ENCODE peak calls at places on chromosomes 13 and 19, in ten cellular contexts. M is left ventricle myocardium inferior; J is stimulated activated CD4-positive, alpha-beta T cell treated with anti-CD3 and anti-CD28 coated beads, Interleukin-2, amount 100 ng/mL, for 48 hours; I is RWPE1; Z is dorsolateral prefrontal cortex; W is heart right ventricle; B is thoracic aorta; G is stimulated activated CD8-positive, alpha-beta memory T cell treated with anti-CD3 and anti-CD28 coated beads, Interleukin-2, amount 100 ng/mL, for 1 hour; F is activated T-helper 9 cell treated with anti-CD3 and anti-CD28 coated beads, Interleukin-2, amount 50 U/mL, for 16 hours; E is A549. R is an unnamed sample.

GRCh38 chr19:10363789-10364281 is 16.5 kb downstream of the TYK2 start:
- DNase-seq in I (no peak), W (no peak), J (no peak), B (no peak), F (no peak), E (no peak), M (no peak), Z (peak; percentile 39), G (no peak), R (no peak)

GRCh38 chr13:101415358-101416174 is 742 bp downstream of the NALCN start:
- DNase-seq in G (no peak), E (peak; percentile 4), F (no peak), I (no peak), B (no peak), Z (peak; percentile 29), W (no peak), M (no peak), J (no peak), R (no peak)

GRCh38 chr19:44749994-44750393 is 1.5 kb downstream of the BCL3 start:
- DNase-seq in W (no peak), I (no peak), E (peak; percentile 45), G (no peak), J (no peak), F (no peak), M (no peak), B (no peak), Z (no peak), R (no peak)

GRCh38 chr19:45935267-45935666 is 20.7 kb upstream of the NANOS2 start:
- DNase-seq in I (no peak), Z (no peak), F (no peak), B (no peak), E (no peak), M (no peak), J (no peak), W (no peak), G (no peak), R (no peak)

GRCh38 chr13:106987435-106987800 is 419.5 kb upstream of the ARGLU1 start:
- DNase-seq in F (no peak), G (no peak), I (no peak), E (no peak), B (no peak), W (no peak), M (peak; percentile 25), J (no peak), Z (peak; percentile 31), R (no peak)

GRCh38 chr19:18975011-18975410 is 34.0 kb upstream of the HOMER3 start:
- DNase-seq in G (no peak), E (no peak), W (no peak), Z (no peak), J (no peak), I (no peak), F (no peak), B (no peak), M (no peak), R (peak; percentile 21)

GRCh38 chr13:60370343-60370742 is 26.7 kb upstream of the TDRD3 start:
- DNase-seq in J (no peak), G (no peak), M (no peak), B (no peak), E (no peak), F (no peak), Z (no peak), W (no peak), I (no peak), R (no peak)

GRCh38 chr19:27742041-27742440 is 1470.9 kb downstream of the UQCRFS1 start:
- DNase-seq in I (no peak), B (no peak), M (no peak), G (no peak), E (no peak), F (no peak), J (no peak), Z (no peak), W (no peak), R (no peak)

GRCh38 chr19:3287814-3288213 is 63.4 kb downstream of the CELF5 start:
- DNase-seq in G (no peak), I (no peak), M (no peak), F (no peak), B (no peak), J (no peak), Z (no peak), W (no peak), E (no peak), R (no peak)

GRCh38 chr19:10327793-10328192 is 5.5 kb downstream of the RAVER1 start:
- DNase-seq in F (no peak), B (no peak), E (no peak), G (no peak), Z (no peak), M (no peak), I (no peak), J (no peak), W (no peak), R (no peak)

GRCh38 chr19:1364070-1364719 is 19.5 kb upstream of the NDUFS7 start:
- DNase-seq in B (no peak), J (no peak), E (no peak), F (no peak), M (no peak), G (no peak), Z (no peak), I (no peak), W (no peak), R (no peak)

GRCh38 chr19:58261968-58262921 is 16.5 kb upstream of the ZNF8 start:
- DNase-seq in I (no peak), B (no peak), G (no peak), J (no peak), W (no peak), M (no peak), F (no peak), E (peak; percentile 48), Z (no peak), R (peak; percentile 19)

GRCh38 chr19:5036733-5037681 is 68.1 kb downstream of the KDM4B start:
- DNase-seq in F (no peak), G (no peak), E (no peak), B (no peak), W (peak; percentile 57), M (peak; percentile 52), Z (peak; percentile 89), I (no peak), J (no peak), R (no peak)

GRCh38 chr13:44415815-44416214 is 42.2 kb downstream of the SERP2 start:
- DNase-seq in W (no peak), E (no peak), F (no peak), M (no peak), J (no peak), B (no peak), Z (no peak), I (no peak), G (no peak), R (no peak)

GRCh38 chr13:75907044-75907443 is 270.9 kb downstream of the LMO7 start:
- DNase-seq in W (no peak), G (no peak), E (no peak), I (no peak), M (no peak), B (no peak), F (no peak), J (no peak), Z (no peak), R (no peak)

R was measured in LHCN-M2.